ENCODE peak calls at places on chromosomes 1 and 21, in nine cellular contexts. M is stimulated activated CD8-positive, alpha-beta memory T cell treated with anti-CD3 and anti-CD28 coated beads, Interleukin-7, amount 100 ng/mL, for 48 hours; E is LoVo; N is CD4-positive, alpha-beta T cell; U is cardiac muscle cell; Y is DMS153; V is left ventricle myocardium inferior; H is HCT116; X is GM20000. F is an unnamed sample.

GRCh38 chr1:150127868-150128267 is 21.8 kb upstream of the PLEKHO1 start:
- DNase-seq in M (no peak), E (no peak), N (no peak), U (no peak), Y (no peak), V (no peak), H (no peak), X (no peak), F (no peak)

GRCh38 chr1:23118957-23119792 is 49.5 kb downstream of the LUZP1 start:
- DNase-seq in M (no peak), E (no peak), N (peak; percentile 25), U (no peak), Y (no peak), V (no peak), H (no peak), X (no peak), F (no peak)

GRCh38 chr1:6545276-6545934 is 8.9 kb downstream of the NOL9 start:
- DNase-seq in M (no peak), E (no peak), N (peak; percentile 10), U (no peak), Y (no peak), V (no peak), H (no peak), X (no peak), F (no peak)

GRCh38 chr1:109354940-109355339 is 42.8 kb downstream of the SORT1 start:
- DNase-seq in M (no peak), E (no peak), N (no peak), U (no peak), Y (no peak), V (no peak), H (no peak), X (no peak), F (no peak)

GRCh38 chr1:153495536-153495935 is 35.1 kb upstream of the S100A7 start:
- DNase-seq in M (no peak), E (no peak), N (no peak), U (no peak), Y (no peak), V (no peak), H (no peak), X (no peak), F (no peak)

GRCh38 chr1:234235373-234235772 is 137.9 kb upstream of the COA6 start:
- DNase-seq in M (no peak), E (no peak), N (no peak), U (peak; percentile 26), Y (no peak), V (no peak), H (no peak), X (no peak), F (no peak)

GRCh38 chr1:208807446-208808117 is 563.4 kb upstream of the PLXNA2 start:
- DNase-seq in M (no peak), E (no peak), N (no peak), U (no peak), Y (no peak), V (no peak), H (no peak), X (no peak), F (no peak)

GRCh38 chr1:210978316-210978993 is 155.5 kb downstream of the KCNH1 start:
- DNase-seq in M (no peak), E (no peak), N (no peak), U (no peak), Y (no peak), V (no peak), H (no peak), X (no peak), F (no peak)

GRCh38 chr1:117928881-117929339 is 511 bp downstream of the GDAP2 start:
- DNase-seq in M (peak; percentile 3), E (peak; percentile 69), N (no peak), U (peak; percentile 79), Y (peak; percentile 25), V (peak; percentile 48), H (peak; percentile 39), X (peak; percentile 31), F (peak; percentile 55)

GRCh38 chr1:203405703-203406430 is 54.9 kb upstream of the FMOD start:
- DNase-seq in M (no peak), E (no peak), N (no peak), U (no peak), Y (no peak), V (no peak), H (no peak), X (no peak), F (no peak)

GRCh38 chr1:167621780-167622179 is 8.3 kb upstream of the RCSD1 start:
- DNase-seq in M (no peak), E (no peak), N (no peak), U (no peak), Y (no peak), V (no peak), H (no peak), X (no peak), F (no peak)

GRCh38 chr21:17461582-17461981 is 51.3 kb upstream of the CXADR start:
- DNase-seq in M (no peak), E (no peak), N (no peak), U (no peak), Y (no peak), V (no peak), H (no peak), X (no peak), F (no peak)

GRCh38 chr1:11893907-11894251 is 32.3 kb downstream of the KIAA2013 start:
- DNase-seq in M (peak; percentile 26), E (peak; percentile 60), N (peak; percentile 62), U (peak; percentile 78), Y (peak; percentile 45), V (peak; percentile 58), H (peak; percentile 34), X (peak; percentile 89), F (no peak)

GRCh38 chr21:38897532-38898421 is 92.0 kb downstream of the ETS2 start:
- DNase-seq in M (no peak), E (no peak), N (no peak), U (no peak), Y (peak; percentile 53), V (no peak), H (no peak), X (no peak), F (no peak)

F was measured in left cardiac atrium.